ENCODE peak calls at places on chromosome 4, in four cellular contexts. A, R, C and W are unnamed samples.

GRCh38 chr4:106502106-106502699 is 133.6 kb upstream of the GIMD1 start:
- ATAC-seq in R (peak), A (peak), C (no peak), W (peak)

GRCh38 chr4:183183906-183184535 is 85.0 kb downstream of the WWC2 start:
- ATAC-seq in R (peak), A (no peak), C (no peak), W (no peak)

GRCh38 chr4:14924080-14924916 is 78.0 kb upstream of the CPEB2 start:
- ATAC-seq in C (no peak), R (peak), A (peak), W (no peak)

GRCh38 chr4:105192474-105192873 is 45.8 kb downstream of the TET2 start:
- ATAC-seq in R (no peak), C (no peak), A (no peak), W (no peak)

GRCh38 chr4:41391271-41391670 is 134.5 kb downstream of the UCHL1 start:
- ATAC-seq in C (no peak), R (no peak), A (no peak), W (no peak)

GRCh38 chr4:166153539-166153938 is 280.5 kb downstream of the TLL1 start:
- ATAC-seq in R (no peak), A (no peak), C (no peak), W (no peak)

GRCh38 chr4:54570822-54571221 is 86.9 kb upstream of the KIT start:
- ATAC-seq in C (no peak), A (no peak), R (no peak), W (no peak)

GRCh38 chr4:79294064-79294463 is 31.8 kb downstream of the NAA11 start:
- ATAC-seq in C (no peak), A (no peak), R (no peak), W (peak)

GRCh38 chr4:147096667-147097604 is 151.3 kb upstream of the TTC29 start:
- ATAC-seq in A (no peak), C (no peak), R (no peak), W (no peak)

GRCh38 chr4:74423101-74423500 is 21.8 kb upstream of the AREG start:
- ATAC-seq in C (no peak), A (no peak), R (no peak), W (no peak)

GRCh38 chr4:147787204-147787603 is 55.3 kb downstream of the ARHGAP10 start:
- ATAC-seq in R (peak), A (no peak), C (no peak), W (no peak)

GRCh38 chr4:161604516-161605300 is 559.1 kb downstream of the FSTL5 start:
- ATAC-seq in A (no peak), C (no peak), R (no peak), W (no peak)

GRCh38 chr4:36399762-36400353 is 118.4 kb downstream of the DTHD1 start:
- ATAC-seq in R (peak), C (peak), A (peak), W (no peak)

GRCh38 chr4:41178372-41179085 is 35.8 kb downstream of the APBB2 start:
- ATAC-seq in C (no peak), R (no peak), A (no peak), W (no peak)

GRCh38 chr4:38174811-38175210 is 214.6 kb downstream of the PTTG2 start:
- ATAC-seq in R (no peak), A (no peak), C (no peak), W (no peak)

GRCh38 chr4:119204898-119205297 is 7.6 kb upstream of the USP53 start:
- ATAC-seq in C (no peak), A (no peak), R (no peak), W (no peak)

GRCh38 chr4:155931634-155932033 is 22.0 kb downstream of the CTSO start:
- ATAC-seq in R (no peak), A (no peak), C (no peak), W (no peak)

GRCh38 chr4:39614487-39615162 is 24.0 kb downstream of the SMIM14 start:
- ATAC-seq in R (peak), C (no peak), A (no peak), W (peak)

GRCh38 chr4:134948110-134948642 is 746.6 kb upstream of the PABPC4L start:
- ATAC-seq in C (no peak), R (no peak), A (no peak), W (no peak)

GRCh38 chr4:184889683-184890082 is 63.9 kb upstream of the ACSL1 start:
- ATAC-seq in C (no peak), A (no peak), R (no peak), W (no peak)

GRCh38 chr4:142974331-142974730 is 128.2 kb upstream of the INPP4B start:
- ATAC-seq in A (no peak), C (no peak), R (no peak), W (no peak)